ENCODE peak calls at places on chromosomes 4 and X, in four cellular contexts. Z is fibroblast of the conjunctiva, O is endothelial cell, Q is nephron progenitor cell. L is an unnamed sample.
A peak's percentile ranks its signal among the peaks of the same experiment; 100 is the strongest.

GRCh38 chrX:153470411-153471363 is at the start of gene HAUS7:
- DNase-seq in Z (peak; percentile 82), O (peak; percentile 86), Q (peak; percentile 89), L (peak; percentile 74)

GRCh38 chr4:7769936-7770674 is 169.6 kb downstream of the AFAP1 start:
- DNase-seq in Z (peak; percentile 16), Q (no peak), O (peak; percentile 47), L (no peak)

GRCh38 chrX:150361070-150361776 is 1.9 kb upstream of the MAMLD1 start:
- DNase-seq in Z (no peak), Q (peak; percentile 25), O (peak; percentile 20), L (no peak)

GRCh38 chr4:129998436-129999150 is 902.6 kb downstream of the C4orf33 start:
- DNase-seq in Z (no peak), O (no peak), Q (no peak), L (no peak)

GRCh38 chrX:117059848-117060247 is 597.1 kb upstream of the CT83 start:
- DNase-seq in Z (no peak), Q (no peak), O (no peak), L (no peak)

GRCh38 chr4:21451032-21451431 is 497.5 kb downstream of the KCNIP4 start:
- DNase-seq in Q (no peak), O (no peak), Z (peak; percentile 53), L (no peak)

GRCh38 chr4:161936625-161937133 is 227.1 kb downstream of the FSTL5 start:
- DNase-seq in O (no peak), Q (no peak), Z (peak; percentile 21), L (no peak)

GRCh38 chr4:95531141-95531540 is 17.6 kb downstream of the UNC5C start:
- DNase-seq in O (no peak), Z (no peak), Q (no peak), L (no peak)

GRCh38 chr4:182400754-182401153 is 157.6 kb downstream of the TENM3 start:
- DNase-seq in Q (no peak), Z (no peak), O (no peak), L (no peak)

GRCh38 chr4:40749717-40750460 is at the start of gene NSUN7:
- DNase-seq in O (peak; percentile 86), Q (peak; percentile 79), Z (no peak), L (no peak)

GRCh38 chr4:141636771-141637460 is 533 bp downstream of the IL15 start:
- DNase-seq in Q (peak; percentile 68), O (peak; percentile 55), Z (no peak), L (no peak)

GRCh38 chrX:48466696-48467095 is 3.4 kb downstream of the SLC38A5 start:
- DNase-seq in Z (no peak), Q (peak; percentile 20), O (no peak), L (no peak)

GRCh38 chr4:23923840-23924239 is 34.0 kb upstream of the PPARGC1A start:
- DNase-seq in Z (no peak), Q (no peak), O (no peak), L (no peak)

GRCh38 chr4:156193800-156194199 is 240.1 kb upstream of the CTSO start:
- DNase-seq in Q (no peak), Z (no peak), O (no peak), L (no peak)

GRCh38 chr4:58602022-58602421 is 1491.8 kb upstream of the IGFBP7 start:
- DNase-seq in O (no peak), Z (no peak), Q (no peak), L (no peak)

GRCh38 chr4:128384091-128384520 is 96.5 kb upstream of the PGRMC2 start:
- DNase-seq in Z (no peak), O (no peak), Q (no peak), L (no peak)

GRCh38 chr4:98710831-98711230 is 52.4 kb upstream of the TSPAN5 start:
- DNase-seq in Z (no peak), O (no peak), Q (no peak), L (no peak)

GRCh38 chrX:11423362-11423818 is 130.2 kb downstream of the AMELX start:
- DNase-seq in Q (no peak), O (no peak), Z (no peak), L (no peak)

GRCh38 chrX:125953769-125954168 is 212.3 kb downstream of the DCAF12L2 start:
- DNase-seq in Q (no peak), O (no peak), Z (no peak), L (no peak)

GRCh38 chr4:33272722-33273121 is 2552.6 kb downstream of the PCDH7 start:
- DNase-seq in Q (no peak), O (no peak), Z (no peak), L (no peak)

GRCh38 chr4:69039071-69039470 is 57.2 kb upstream of the UGT2B7 start:
- DNase-seq in O (no peak), Z (no peak), Q (no peak), L (no peak)

GRCh38 chr4:155066871-155067270 is 141.6 kb upstream of the NPY2R start:
- DNase-seq in O (no peak), Z (no peak), Q (no peak), L (no peak)

GRCh38 chr4:71468086-71468485 is 129.3 kb downstream of the SLC4A4 start:
- DNase-seq in Q (no peak), O (no peak), Z (no peak), L (no peak)

GRCh38 chrX:9349572-9350259 is 115.1 kb upstream of the TBL1X start:
- DNase-seq in Q (no peak), O (no peak), Z (no peak), L (no peak)

GRCh38 chrX:155896512-155896911 is 15.4 kb downstream of the VAMP7 start:
- DNase-seq in O (no peak), Z (no peak), Q (no peak), L (no peak)

GRCh38 chrX:65601530-65602281 is 65.7 kb upstream of the MSN start:
- DNase-seq in Q (no peak), Z (peak; percentile 60), O (peak; percentile 47), L (no peak)

GRCh38 chrX:39827959-39828358 is 269.8 kb downstream of the BCOR start:
- DNase-seq in O (no peak), Z (no peak), Q (peak; percentile 38), L (no peak)

GRCh38 chr4:97453186-97453585 is 690.1 kb downstream of the STPG2 start:
- DNase-seq in Q (no peak), O (no peak), Z (no peak), L (no peak)